ENCODE peak calls at places on chromosomes 12 and 14, in seven cellular contexts. One of them, this sample, is unnamed.

GRCh38 chr12:88986056-88986455 is 366.2 kb downstream of the DUSP6 start:
- DNase-seq in bronchial epithelial cell: no peak
- DNase-seq in astrocyte of the spinal cord: no peak
- DNase-seq in astrocyte: no peak
- DNase-seq in breast epithelium: no peak
- DNase-seq in upper lobe of right lung: no peak
- DNase-seq in body of pancreas: no peak
- DNase-seq in this sample: no peak

GRCh38 chr12:77031745-77032144 is 33.6 kb downstream of the E2F7 start:
- DNase-seq in bronchial epithelial cell: peak
- DNase-seq in astrocyte of the spinal cord: peak
- DNase-seq in astrocyte: peak
- DNase-seq in breast epithelium: no peak
- DNase-seq in upper lobe of right lung: no peak
- DNase-seq in body of pancreas: no peak
- DNase-seq in this sample: no peak

GRCh38 chr12:132807295-132808222 is 21.1 kb downstream of the GOLGA3 start:
- DNase-seq in bronchial epithelial cell: no peak
- DNase-seq in astrocyte of the spinal cord: no peak
- DNase-seq in astrocyte: no peak
- DNase-seq in breast epithelium: no peak
- DNase-seq in upper lobe of right lung: no peak
- DNase-seq in body of pancreas: no peak
- DNase-seq in this sample: no peak

GRCh38 chr14:42391146-42391821 is 784.6 kb downstream of the LRFN5 start:
- DNase-seq in bronchial epithelial cell: no peak
- DNase-seq in astrocyte of the spinal cord: no peak
- DNase-seq in astrocyte: no peak
- DNase-seq in breast epithelium: no peak
- DNase-seq in upper lobe of right lung: no peak
- DNase-seq in body of pancreas: no peak
- DNase-seq in this sample: no peak

GRCh38 chr12:4813741-4814140 is 93.5 kb downstream of the GALNT8 start:
- DNase-seq in bronchial epithelial cell: peak
- DNase-seq in astrocyte of the spinal cord: no peak
- DNase-seq in astrocyte: no peak
- DNase-seq in breast epithelium: no peak
- DNase-seq in upper lobe of right lung: no peak
- DNase-seq in body of pancreas: no peak
- DNase-seq in this sample: no peak

GRCh38 chr12:54169036-54169435 is 19.7 kb downstream of the SMUG1 start:
- DNase-seq in bronchial epithelial cell: no peak
- DNase-seq in astrocyte of the spinal cord: no peak
- DNase-seq in astrocyte: no peak
- DNase-seq in breast epithelium: no peak
- DNase-seq in upper lobe of right lung: no peak
- DNase-seq in body of pancreas: no peak
- DNase-seq in this sample: no peak

GRCh38 chr12:39372929-39373328 is 70.0 kb downstream of the KIF21A start:
- DNase-seq in bronchial epithelial cell: peak
- DNase-seq in astrocyte of the spinal cord: peak
- DNase-seq in astrocyte: peak
- DNase-seq in breast epithelium: no peak
- DNase-seq in upper lobe of right lung: no peak
- DNase-seq in body of pancreas: no peak
- DNase-seq in this sample: no peak

GRCh38 chr14:97719931-97720330 is 922.7 kb downstream of the VRK1 start:
- DNase-seq in bronchial epithelial cell: no peak
- DNase-seq in astrocyte of the spinal cord: no peak
- DNase-seq in astrocyte: no peak
- DNase-seq in breast epithelium: no peak
- DNase-seq in upper lobe of right lung: no peak
- DNase-seq in body of pancreas: no peak
- DNase-seq in this sample: no peak

GRCh38 chr14:98006008-98006407 is 1208.8 kb downstream of the VRK1 start:
- DNase-seq in bronchial epithelial cell: no peak
- DNase-seq in astrocyte of the spinal cord: no peak
- DNase-seq in astrocyte: no peak
- DNase-seq in breast epithelium: no peak
- DNase-seq in upper lobe of right lung: no peak
- DNase-seq in body of pancreas: no peak
- DNase-seq in this sample: no peak

GRCh38 chr12:27566626-27567025 is 42.6 kb downstream of the PPFIBP1 start:
- DNase-seq in bronchial epithelial cell: no peak
- DNase-seq in astrocyte of the spinal cord: no peak
- DNase-seq in astrocyte: no peak
- DNase-seq in breast epithelium: no peak
- DNase-seq in upper lobe of right lung: no peak
- DNase-seq in body of pancreas: no peak
- DNase-seq in this sample: no peak

GRCh38 chr12:100651694-100652093 is 78.2 kb downstream of the GAS2L3 start:
- DNase-seq in bronchial epithelial cell: no peak
- DNase-seq in astrocyte of the spinal cord: no peak
- DNase-seq in astrocyte: no peak
- DNase-seq in breast epithelium: no peak
- DNase-seq in upper lobe of right lung: no peak
- DNase-seq in body of pancreas: no peak
- DNase-seq in this sample: no peak

GRCh38 chr12:109741970-109742372 is 28.3 kb downstream of the FAM222A start:
- DNase-seq in bronchial epithelial cell: no peak
- DNase-seq in astrocyte of the spinal cord: no peak
- DNase-seq in astrocyte: no peak
- DNase-seq in breast epithelium: no peak
- DNase-seq in upper lobe of right lung: peak
- DNase-seq in body of pancreas: peak
- DNase-seq in this sample: no peak

GRCh38 chr12:124655317-124656213 is 88.2 kb upstream of the NCOR2 start:
- DNase-seq in bronchial epithelial cell: peak
- DNase-seq in astrocyte of the spinal cord: peak
- DNase-seq in astrocyte: peak
- DNase-seq in breast epithelium: no peak
- DNase-seq in upper lobe of right lung: peak
- DNase-seq in body of pancreas: peak
- DNase-seq in this sample: peak

GRCh38 chr12:26187014-26187413 is 8.4 kb upstream of the SSPN start:
- DNase-seq in bronchial epithelial cell: no peak
- DNase-seq in astrocyte of the spinal cord: no peak
- DNase-seq in astrocyte: no peak
- DNase-seq in breast epithelium: no peak
- DNase-seq in upper lobe of right lung: no peak
- DNase-seq in body of pancreas: no peak
- DNase-seq in this sample: no peak

GRCh38 chr12:29220632-29221336 is 71.7 kb downstream of the FAR2 start:
- DNase-seq in bronchial epithelial cell: no peak
- DNase-seq in astrocyte of the spinal cord: no peak
- DNase-seq in astrocyte: no peak
- DNase-seq in breast epithelium: no peak
- DNase-seq in upper lobe of right lung: no peak
- DNase-seq in body of pancreas: no peak
- DNase-seq in this sample: no peak

GRCh38 chr14:90396342-90397339 is at the start of gene CALM1:
- DNase-seq in bronchial epithelial cell: peak
- DNase-seq in astrocyte of the spinal cord: peak
- DNase-seq in astrocyte: peak
- DNase-seq in breast epithelium: peak
- DNase-seq in upper lobe of right lung: peak
- DNase-seq in body of pancreas: peak
- DNase-seq in this sample: peak
- TF ChIP-seq CTCF in bronchial epithelial cell: peak
- TF ChIP-seq CTCF in astrocyte of the spinal cord: no peak
- TF ChIP-seq CTCF in astrocyte: no peak
- TF ChIP-seq CTCF in breast epithelium: no peak
- TF ChIP-seq CTCF in upper lobe of right lung: no peak
- TF ChIP-seq CTCF in body of pancreas: peak
- TF ChIP-seq CTCF in this sample: no peak

GRCh38 chr14:24364841-24365240 is 3.1 kb upstream of the NFATC4 start:
- DNase-seq in bronchial epithelial cell: no peak
- DNase-seq in astrocyte of the spinal cord: no peak
- DNase-seq in astrocyte: no peak
- DNase-seq in breast epithelium: no peak
- DNase-seq in upper lobe of right lung: no peak
- DNase-seq in body of pancreas: no peak
- DNase-seq in this sample: no peak

GRCh38 chr14:24366375-24366663 is 1.7 kb upstream of the NFATC4 start:
- DNase-seq in bronchial epithelial cell: no peak
- DNase-seq in astrocyte of the spinal cord: no peak
- DNase-seq in astrocyte: no peak
- DNase-seq in breast epithelium: no peak
- DNase-seq in upper lobe of right lung: no peak
- DNase-seq in body of pancreas: no peak
- DNase-seq in this sample: no peak

GRCh38 chr14:24366664-24367505 is 1.1 kb upstream of the NFATC4 start:
- DNase-seq in bronchial epithelial cell: peak
- DNase-seq in astrocyte of the spinal cord: peak
- DNase-seq in astrocyte: peak
- DNase-seq in breast epithelium: peak
- DNase-seq in upper lobe of right lung: peak
- DNase-seq in body of pancreas: peak
- DNase-seq in this sample: peak

GRCh38 chr14:24367506-24368214 is at the start of gene NFATC4:
- DNase-seq in bronchial epithelial cell: peak
- DNase-seq in astrocyte of the spinal cord: peak
- DNase-seq in astrocyte: peak
- DNase-seq in breast epithelium: peak
- DNase-seq in upper lobe of right lung: no peak
- DNase-seq in body of pancreas: peak
- DNase-seq in this sample: no peak

DNA sequence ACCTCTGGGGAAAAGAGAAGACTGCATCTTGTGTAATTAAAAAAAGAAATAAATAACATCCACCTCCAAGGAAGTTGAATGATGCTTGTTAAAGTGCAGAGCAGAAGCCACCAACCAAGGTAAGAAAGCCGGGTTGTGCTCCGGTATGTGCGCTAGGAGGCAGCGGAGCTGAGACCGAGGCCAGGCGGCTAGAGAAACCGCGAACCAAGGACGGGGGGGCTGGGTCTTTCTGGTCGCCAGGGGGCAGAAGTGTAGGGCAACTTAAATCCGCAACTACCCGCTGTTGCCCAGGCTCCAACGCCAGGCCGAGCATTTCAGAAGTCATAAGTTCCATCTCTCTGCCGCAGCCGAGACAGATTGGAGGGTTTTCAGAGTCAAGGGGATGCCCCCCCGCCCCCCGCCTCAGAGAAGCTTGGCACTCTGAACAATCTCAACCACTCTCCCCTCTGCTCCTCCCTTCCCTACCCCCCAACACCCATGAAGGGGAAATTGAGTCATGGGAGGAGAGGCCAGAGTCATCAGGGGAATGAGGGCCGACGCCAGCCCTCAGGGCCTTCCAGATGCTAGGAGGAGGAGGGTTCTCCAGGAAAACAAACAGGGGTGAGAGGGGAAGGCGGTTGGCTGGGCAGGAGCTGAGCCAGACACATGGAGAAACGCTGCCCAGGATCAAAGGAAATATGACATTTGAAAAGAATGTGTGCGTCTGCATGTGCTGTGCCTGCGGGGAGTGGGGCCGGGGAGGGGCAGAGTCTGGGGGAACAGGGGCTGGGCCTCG is 2.2 kb upstream of the NFATC4 start:
- DNase-seq in bronchial epithelial cell: peak
- DNase-seq in astrocyte of the spinal cord: peak
- DNase-seq in astrocyte: peak
- DNase-seq in breast epithelium: peak
- DNase-seq in upper lobe of right lung: peak
- DNase-seq in body of pancreas: peak
- DNase-seq in this sample: peak
- TF ChIP-seq CTCF in bronchial epithelial cell: peak
- TF ChIP-seq CTCF in astrocyte of the spinal cord: peak
- TF ChIP-seq CTCF in astrocyte: peak
- TF ChIP-seq CTCF in breast epithelium: peak
- TF ChIP-seq CTCF in upper lobe of right lung: peak
- TF ChIP-seq CTCF in body of pancreas: peak
- TF ChIP-seq CTCF in this sample: no peak

DNA sequence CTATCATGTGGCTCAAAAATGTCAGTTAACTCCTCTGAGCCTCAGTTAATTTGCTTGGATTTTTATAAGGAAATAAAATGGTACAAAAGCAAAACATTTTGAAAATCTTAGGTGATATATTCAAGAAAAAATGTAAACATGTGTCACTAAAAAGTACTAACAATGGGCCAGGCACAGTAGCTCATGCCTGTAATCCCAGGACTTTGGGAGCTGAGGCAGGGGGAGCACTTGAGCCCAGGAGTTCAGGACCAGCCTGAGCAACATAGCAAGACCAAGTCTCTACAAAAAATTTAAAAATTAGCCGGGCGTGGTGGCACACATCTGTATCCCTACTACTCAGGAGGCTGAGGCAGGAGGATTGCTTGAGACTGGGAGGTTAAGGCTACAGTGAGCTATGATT is 25.7 kb downstream of the AQP6 start:
- DNase-seq in bronchial epithelial cell: no peak
- DNase-seq in astrocyte of the spinal cord: no peak
- DNase-seq in astrocyte: no peak
- DNase-seq in breast epithelium: no peak
- DNase-seq in upper lobe of right lung: no peak
- DNase-seq in body of pancreas: no peak
- DNase-seq in this sample: no peak
- TF ChIP-seq CTCF in bronchial epithelial cell: no peak
- TF ChIP-seq CTCF in astrocyte of the spinal cord: no peak
- TF ChIP-seq CTCF in astrocyte: no peak
- TF ChIP-seq CTCF in breast epithelium: no peak
- TF ChIP-seq CTCF in upper lobe of right lung: no peak
- TF ChIP-seq CTCF in body of pancreas: no peak
- TF ChIP-seq CTCF in this sample: no peak

DNA sequence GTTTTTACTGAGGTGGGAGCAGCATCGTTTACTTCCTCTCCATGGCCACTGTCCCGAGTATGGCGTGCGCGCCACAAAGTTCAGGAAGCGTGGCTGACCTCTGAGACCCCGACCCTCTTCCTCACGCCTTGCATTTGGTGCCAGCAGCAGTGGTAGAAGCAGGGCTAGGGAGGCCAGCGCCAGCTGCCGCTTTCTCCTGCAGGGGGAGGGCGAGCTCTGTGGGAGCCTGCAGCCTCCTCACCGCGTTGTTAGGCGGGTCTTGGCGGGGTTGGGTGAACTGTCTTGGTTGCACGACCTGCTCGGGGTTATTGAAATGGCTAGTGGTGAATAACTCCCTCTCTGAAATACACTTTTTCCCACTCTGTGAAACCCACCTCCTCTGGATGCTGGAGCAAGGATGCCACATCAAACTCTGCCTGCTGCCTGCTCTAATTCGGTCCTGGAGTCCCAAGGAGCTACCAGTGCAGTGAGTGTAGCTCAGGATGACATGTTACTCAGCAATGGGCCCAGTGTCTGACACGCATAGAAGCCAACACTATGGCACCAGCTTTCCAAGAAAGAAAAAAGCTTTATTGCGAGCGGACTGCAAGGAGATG is 22.3 kb upstream of the TDRD9 start:
- DNase-seq in bronchial epithelial cell: no peak
- DNase-seq in astrocyte of the spinal cord: no peak
- DNase-seq in astrocyte: no peak
- DNase-seq in breast epithelium: no peak
- DNase-seq in upper lobe of right lung: no peak
- DNase-seq in body of pancreas: no peak
- DNase-seq in this sample: no peak
- TF ChIP-seq CTCF in bronchial epithelial cell: no peak
- TF ChIP-seq CTCF in astrocyte of the spinal cord: peak
- TF ChIP-seq CTCF in astrocyte: no peak
- TF ChIP-seq CTCF in breast epithelium: no peak
- TF ChIP-seq CTCF in upper lobe of right lung: no peak
- TF ChIP-seq CTCF in body of pancreas: no peak
- TF ChIP-seq CTCF in this sample: no peak

GRCh38 chr12:66269757-66270383 is 32.4 kb upstream of the HELB start:
- DNase-seq in bronchial epithelial cell: peak
- DNase-seq in astrocyte of the spinal cord: peak
- DNase-seq in astrocyte: peak
- DNase-seq in breast epithelium: no peak
- DNase-seq in upper lobe of right lung: no peak
- DNase-seq in body of pancreas: peak
- DNase-seq in this sample: no peak
- TF ChIP-seq CTCF in bronchial epithelial cell: peak
- TF ChIP-seq CTCF in astrocyte of the spinal cord: peak
- TF ChIP-seq CTCF in astrocyte: peak
- TF ChIP-seq CTCF in breast epithelium: peak
- TF ChIP-seq CTCF in upper lobe of right lung: peak
- TF ChIP-seq CTCF in body of pancreas: peak
- TF ChIP-seq CTCF in this sample: no peak

This sample was measured in omental fat pad.